ENCODE peak calls at places on chromosomes 5 and 9, in five cellular contexts. One of them, this sample, is unnamed.

GRCh38 chr5:78566747-78567449 is 81.7 kb downstream of the LHFPL2 start:
- DNase-seq in naive thymus-derived CD4-positive, alpha-beta T cell: no peak
- DNase-seq in GM23248: peak
- DNase-seq in activated CD8-positive, alpha-beta T cell treated with anti-CD3 and anti-CD28 coated beads for 36 hours: no peak
- DNase-seq in HuH-7.5: no peak
- DNase-seq in this sample: no peak

GRCh38 chr5:149936044-149936699 is 8.4 kb downstream of the PDE6A start:
- DNase-seq in naive thymus-derived CD4-positive, alpha-beta T cell: no peak
- DNase-seq in GM23248: no peak
- DNase-seq in activated CD8-positive, alpha-beta T cell treated with anti-CD3 and anti-CD28 coated beads for 36 hours: no peak
- DNase-seq in HuH-7.5: no peak
- DNase-seq in this sample: no peak

GRCh38 chr9:104906441-104907277 is 21.3 kb downstream of the ABCA1 start:
- DNase-seq in naive thymus-derived CD4-positive, alpha-beta T cell: no peak
- DNase-seq in GM23248: peak
- DNase-seq in activated CD8-positive, alpha-beta T cell treated with anti-CD3 and anti-CD28 coated beads for 36 hours: no peak
- DNase-seq in HuH-7.5: no peak
- DNase-seq in this sample: no peak

GRCh38 chr5:76331139-76331538 is 71.9 kb upstream of the IQGAP2 start:
- DNase-seq in naive thymus-derived CD4-positive, alpha-beta T cell: no peak
- DNase-seq in GM23248: no peak
- DNase-seq in activated CD8-positive, alpha-beta T cell treated with anti-CD3 and anti-CD28 coated beads for 36 hours: peak
- DNase-seq in HuH-7.5: no peak
- DNase-seq in this sample: peak

GRCh38 chr5:150124111-150124557 is 31.5 kb downstream of the PDGFRB start:
- DNase-seq in naive thymus-derived CD4-positive, alpha-beta T cell: no peak
- DNase-seq in GM23248: no peak
- DNase-seq in activated CD8-positive, alpha-beta T cell treated with anti-CD3 and anti-CD28 coated beads for 36 hours: no peak
- DNase-seq in HuH-7.5: no peak
- DNase-seq in this sample: no peak

GRCh38 chr9:38415846-38416245 is 8.4 kb downstream of the IGFBPL1 start:
- DNase-seq in naive thymus-derived CD4-positive, alpha-beta T cell: no peak
- DNase-seq in GM23248: no peak
- DNase-seq in activated CD8-positive, alpha-beta T cell treated with anti-CD3 and anti-CD28 coated beads for 36 hours: no peak
- DNase-seq in HuH-7.5: no peak
- DNase-seq in this sample: no peak

GRCh38 chr5:88145205-88145602 is 123.4 kb downstream of the TMEM161B start:
- DNase-seq in naive thymus-derived CD4-positive, alpha-beta T cell: no peak
- DNase-seq in GM23248: no peak
- DNase-seq in activated CD8-positive, alpha-beta T cell treated with anti-CD3 and anti-CD28 coated beads for 36 hours: no peak
- DNase-seq in HuH-7.5: no peak
- DNase-seq in this sample: no peak

GRCh38 chr5:72347801-72348305 is 27.7 kb downstream of the PTCD2 start:
- DNase-seq in naive thymus-derived CD4-positive, alpha-beta T cell: no peak
- DNase-seq in GM23248: peak
- DNase-seq in activated CD8-positive, alpha-beta T cell treated with anti-CD3 and anti-CD28 coated beads for 36 hours: no peak
- DNase-seq in HuH-7.5: no peak
- DNase-seq in this sample: no peak

GRCh38 chr9:79661279-79661678 is 89.5 kb downstream of the TLE4 start:
- DNase-seq in naive thymus-derived CD4-positive, alpha-beta T cell: no peak
- DNase-seq in GM23248: no peak
- DNase-seq in activated CD8-positive, alpha-beta T cell treated with anti-CD3 and anti-CD28 coated beads for 36 hours: no peak
- DNase-seq in HuH-7.5: no peak
- DNase-seq in this sample: no peak

GRCh38 chr5:82351754-82352145 is 73.6 kb upstream of the RPS23 start:
- DNase-seq in naive thymus-derived CD4-positive, alpha-beta T cell: no peak
- DNase-seq in GM23248: peak
- DNase-seq in activated CD8-positive, alpha-beta T cell treated with anti-CD3 and anti-CD28 coated beads for 36 hours: no peak
- DNase-seq in HuH-7.5: no peak
- DNase-seq in this sample: peak

GRCh38 chr5:140753561-140753960 is 32.4 kb upstream of the PCDHA1 start:
- DNase-seq in naive thymus-derived CD4-positive, alpha-beta T cell: no peak
- DNase-seq in GM23248: no peak
- DNase-seq in activated CD8-positive, alpha-beta T cell treated with anti-CD3 and anti-CD28 coated beads for 36 hours: no peak
- DNase-seq in HuH-7.5: no peak
- DNase-seq in this sample: no peak

GRCh38 chr5:171596391-171596878 is 177.0 kb downstream of the FGF18 start:
- DNase-seq in naive thymus-derived CD4-positive, alpha-beta T cell: no peak
- DNase-seq in GM23248: peak
- DNase-seq in activated CD8-positive, alpha-beta T cell treated with anti-CD3 and anti-CD28 coated beads for 36 hours: no peak
- DNase-seq in HuH-7.5: no peak
- DNase-seq in this sample: no peak

GRCh38 chr9:27165670-27166069 is 56.6 kb downstream of the TEK start:
- DNase-seq in naive thymus-derived CD4-positive, alpha-beta T cell: no peak
- DNase-seq in GM23248: no peak
- DNase-seq in activated CD8-positive, alpha-beta T cell treated with anti-CD3 and anti-CD28 coated beads for 36 hours: no peak
- DNase-seq in HuH-7.5: peak
- DNase-seq in this sample: no peak

GRCh38 chr5:133340822-133341221 is 271.5 kb downstream of the FSTL4 start:
- DNase-seq in naive thymus-derived CD4-positive, alpha-beta T cell: no peak
- DNase-seq in GM23248: no peak
- DNase-seq in activated CD8-positive, alpha-beta T cell treated with anti-CD3 and anti-CD28 coated beads for 36 hours: no peak
- DNase-seq in HuH-7.5: no peak
- DNase-seq in this sample: no peak

GRCh38 chr9:116157436-116158138 is 4.0 kb downstream of the PAPPA start:
- DNase-seq in naive thymus-derived CD4-positive, alpha-beta T cell: no peak
- DNase-seq in GM23248: peak
- DNase-seq in activated CD8-positive, alpha-beta T cell treated with anti-CD3 and anti-CD28 coated beads for 36 hours: no peak
- DNase-seq in HuH-7.5: no peak
- DNase-seq in this sample: no peak

GRCh38 chr5:90095292-90096060 is 314.1 kb downstream of the CETN3 start:
- DNase-seq in naive thymus-derived CD4-positive, alpha-beta T cell: no peak
- DNase-seq in GM23248: no peak
- DNase-seq in activated CD8-positive, alpha-beta T cell treated with anti-CD3 and anti-CD28 coated beads for 36 hours: no peak
- DNase-seq in HuH-7.5: no peak
- DNase-seq in this sample: no peak

GRCh38 chr5:95822408-95823240 is at the start of gene GLRX:
- DNase-seq in naive thymus-derived CD4-positive, alpha-beta T cell: no peak
- DNase-seq in GM23248: peak
- DNase-seq in activated CD8-positive, alpha-beta T cell treated with anti-CD3 and anti-CD28 coated beads for 36 hours: peak
- DNase-seq in HuH-7.5: peak
- DNase-seq in this sample: peak

GRCh38 chr5:96692436-96692835 is 30.3 kb downstream of the CAST start:
- DNase-seq in naive thymus-derived CD4-positive, alpha-beta T cell: no peak
- DNase-seq in GM23248: peak
- DNase-seq in activated CD8-positive, alpha-beta T cell treated with anti-CD3 and anti-CD28 coated beads for 36 hours: no peak
- DNase-seq in HuH-7.5: no peak
- DNase-seq in this sample: no peak

GRCh38 chr9:101791938-101792337 is 53.5 kb upstream of the GRIN3A start:
- DNase-seq in naive thymus-derived CD4-positive, alpha-beta T cell: no peak
- DNase-seq in GM23248: peak
- DNase-seq in activated CD8-positive, alpha-beta T cell treated with anti-CD3 and anti-CD28 coated beads for 36 hours: peak
- DNase-seq in HuH-7.5: peak
- DNase-seq in this sample: peak

GRCh38 chr9:108012405-108012804 is 522.8 kb upstream of the KLF4 start:
- DNase-seq in naive thymus-derived CD4-positive, alpha-beta T cell: no peak
- DNase-seq in GM23248: no peak
- DNase-seq in activated CD8-positive, alpha-beta T cell treated with anti-CD3 and anti-CD28 coated beads for 36 hours: no peak
- DNase-seq in HuH-7.5: no peak
- DNase-seq in this sample: no peak

GRCh38 chr5:175728316-175728715 is 70.4 kb downstream of the HRH2 start:
- DNase-seq in naive thymus-derived CD4-positive, alpha-beta T cell: no peak
- DNase-seq in GM23248: peak
- DNase-seq in activated CD8-positive, alpha-beta T cell treated with anti-CD3 and anti-CD28 coated beads for 36 hours: no peak
- DNase-seq in HuH-7.5: no peak
- DNase-seq in this sample: no peak

GRCh38 chr5:113900831-113901230 is 387.3 kb downstream of the YTHDC2 start:
- DNase-seq in naive thymus-derived CD4-positive, alpha-beta T cell: no peak
- DNase-seq in GM23248: no peak
- DNase-seq in activated CD8-positive, alpha-beta T cell treated with anti-CD3 and anti-CD28 coated beads for 36 hours: no peak
- DNase-seq in HuH-7.5: no peak
- DNase-seq in this sample: no peak

GRCh38 chr5:71471193-71471592 is 15.7 kb downstream of the BDP1 start:
- DNase-seq in naive thymus-derived CD4-positive, alpha-beta T cell: no peak
- DNase-seq in GM23248: peak
- DNase-seq in activated CD8-positive, alpha-beta T cell treated with anti-CD3 and anti-CD28 coated beads for 36 hours: no peak
- DNase-seq in HuH-7.5: no peak
- DNase-seq in this sample: no peak

GRCh38 chr9:115615821-115616665 is 498.1 kb upstream of the TNC start:
- DNase-seq in naive thymus-derived CD4-positive, alpha-beta T cell: no peak
- DNase-seq in GM23248: peak
- DNase-seq in activated CD8-positive, alpha-beta T cell treated with anti-CD3 and anti-CD28 coated beads for 36 hours: no peak
- DNase-seq in HuH-7.5: no peak
- DNase-seq in this sample: no peak

GRCh38 chr5:40400245-40400644 is 279.5 kb upstream of the PTGER4 start:
- DNase-seq in naive thymus-derived CD4-positive, alpha-beta T cell: no peak
- DNase-seq in GM23248: no peak
- DNase-seq in activated CD8-positive, alpha-beta T cell treated with anti-CD3 and anti-CD28 coated beads for 36 hours: no peak
- DNase-seq in HuH-7.5: no peak
- DNase-seq in this sample: no peak

GRCh38 chr5:139660916-139661814 is 13.0 kb downstream of the CXXC5 start:
- DNase-seq in naive thymus-derived CD4-positive, alpha-beta T cell: peak
- DNase-seq in GM23248: peak
- DNase-seq in activated CD8-positive, alpha-beta T cell treated with anti-CD3 and anti-CD28 coated beads for 36 hours: no peak
- DNase-seq in HuH-7.5: no peak
- DNase-seq in this sample: peak

GRCh38 chr5:179762079-179762780 is 29.6 kb downstream of the MAML1 start:
- DNase-seq in naive thymus-derived CD4-positive, alpha-beta T cell: no peak
- DNase-seq in GM23248: peak
- DNase-seq in activated CD8-positive, alpha-beta T cell treated with anti-CD3 and anti-CD28 coated beads for 36 hours: peak
- DNase-seq in HuH-7.5: no peak
- DNase-seq in this sample: peak

GRCh38 chr5:147208134-147208533 is 26.7 kb upstream of the STK32A start:
- DNase-seq in naive thymus-derived CD4-positive, alpha-beta T cell: no peak
- DNase-seq in GM23248: peak
- DNase-seq in activated CD8-positive, alpha-beta T cell treated with anti-CD3 and anti-CD28 coated beads for 36 hours: no peak
- DNase-seq in HuH-7.5: no peak
- DNase-seq in this sample: no peak

This sample was measured in NB4.